ENCODE peak calls at places on chromosomes 12 and 14, in ten cellular contexts. S is skeletal muscle cell; J is C1 segment of cervical spinal cord; D is stimulated activated CD8-positive, alpha-beta memory T cell treated with anti-CD3 and anti-CD28 coated beads, Interleukin-12 subunit alpha, Interleukin-12 subunit beta, amount 100 ng/mL, for 4 hours; B is AG09319; U is NCI-H2107; X is activated CD4-positive, alpha-beta T cell treated with anti-CD3 and anti-CD28 coated beads, Interleukin-2, amount 50 U/mL, for 24 hours; P is NCI-H748 treated with DMSO at 0.1 percent for 48 hours; V is T-helper 1 cell; L is keratinocyte. W is an unnamed sample.
A peak's percentile ranks its signal among the peaks of the same experiment; 100 is the strongest.

GRCh38 chr14:38866461-38866860 is 236.6 kb downstream of the SEC23A start:
- DNase-seq in S (no peak), J (no peak), D (no peak), B (no peak), U (no peak), X (no peak), P (peak; percentile 91), V (no peak), L (no peak), W (peak; percentile 37)

GRCh38 chr14:72433511-72433910 is 460.4 kb downstream of the DPF3 start:
- DNase-seq in S (no peak), J (no peak), D (no peak), B (no peak), U (no peak), X (no peak), P (no peak), V (no peak), L (no peak), W (no peak)

GRCh38 chr12:122137229-122137628 is 36.8 kb downstream of the IL31 start:
- DNase-seq in S (no peak), J (no peak), D (no peak), B (no peak), U (peak; percentile 53), X (no peak), P (no peak), V (no peak), L (no peak), W (no peak)

GRCh38 chr12:49201595-49202295 is 12.9 kb upstream of the TUBA1A start:
- DNase-seq in S (no peak), J (no peak), D (no peak), B (no peak), U (peak; percentile 44), X (no peak), P (peak; percentile 78), V (no peak), L (no peak), W (peak; percentile 82)

GRCh38 chr14:93332032-93332852 is 594 bp downstream of the BTBD7 start:
- DNase-seq in S (no peak), J (peak; percentile 77), D (no peak), B (no peak), U (no peak), X (no peak), P (peak; percentile 50), V (no peak), L (no peak), W (peak; percentile 45)

GRCh38 chr12:124621296-124621660 is 53.9 kb upstream of the NCOR2 start:
- DNase-seq in S (no peak), J (no peak), D (no peak), B (no peak), U (no peak), X (no peak), P (no peak), V (no peak), L (no peak), W (no peak)

GRCh38 chr12:103647267-103647666 is 60.2 kb downstream of the STAB2 start:
- DNase-seq in S (peak; percentile 93), J (no peak), D (no peak), B (no peak), U (no peak), X (no peak), P (no peak), V (no peak), L (peak; percentile 92), W (no peak)

GRCh38 chr12:101792046-101792931 is 38.5 kb downstream of the GNPTAB start:
- DNase-seq in S (no peak), J (no peak), D (no peak), B (no peak), U (no peak), X (no peak), P (no peak), V (no peak), L (no peak), W (no peak)

GRCh38 chr14:23160924-23161522 is 22.4 kb downstream of the SLC7A8 start:
- DNase-seq in S (peak; percentile 65), J (peak; percentile 24), D (no peak), B (peak; percentile 70), U (no peak), X (no peak), P (no peak), V (no peak), L (no peak), W (no peak)

GRCh38 chr12:111850526-111850925 is 8.5 kb downstream of the MAPKAPK5 start:
- DNase-seq in S (no peak), J (no peak), D (no peak), B (no peak), U (no peak), X (no peak), P (no peak), V (no peak), L (no peak), W (no peak)

GRCh38 chr14:104201496-104201895 is 63.1 kb downstream of the KIF26A start:
- DNase-seq in S (no peak), J (no peak), D (no peak), B (no peak), U (no peak), X (no peak), P (no peak), V (no peak), L (no peak), W (no peak)

GRCh38 chr12:75488553-75488952 is 8.0 kb downstream of the GLIPR1 start:
- DNase-seq in S (no peak), J (no peak), D (no peak), B (no peak), U (no peak), X (no peak), P (no peak), V (no peak), L (no peak), W (no peak)

W was measured in NCI-H774.